ENCODE peak calls at places on chromosomes 1 and 21, in five cellular contexts. S is prostate gland, Q is neural progenitor cell, J is GM23248, W is left ventricle myocardium inferior. P is an unnamed sample.

GRCh38 chr21:45532826-45533730 is 9.2 kb downstream of the SLC19A1 start:
- DNase-seq in S (no peak), Q (no peak), J (no peak), W (peak; percentile 15), P (no peak)

GRCh38 chr1:214532070-214532469 is 19.3 kb downstream of the PTPN14 start:
- DNase-seq in S (no peak), Q (no peak), J (no peak), W (no peak), P (no peak)

GRCh38 chr1:78289606-78290005 is 201.2 kb upstream of the PTGFR start:
- DNase-seq in S (no peak), Q (no peak), J (peak; percentile 37), W (no peak), P (no peak)

GRCh38 chr21:45151484-45152115 is 77.2 kb downstream of the ADARB1 start:
- DNase-seq in S (no peak), Q (peak; percentile 62), J (peak; percentile 28), W (no peak), P (no peak)

GRCh38 chr1:179812501-179813292 is 64.9 kb downstream of the TOR1AIP2 start:
- DNase-seq in S (no peak), Q (no peak), J (no peak), W (no peak), P (no peak)

GRCh38 chr1:15328245-15328784 is 81.3 kb downstream of the FHAD1 start:
- DNase-seq in S (no peak), Q (no peak), J (no peak), W (no peak), P (no peak)

GRCh38 chr1:244796719-244797406 is 38.6 kb upstream of the COX20 start:
- DNase-seq in S (peak; percentile 51), Q (peak; percentile 65), J (peak; percentile 68), W (no peak), P (peak; percentile 79)

GRCh38 chr1:92544756-92545165 is 58.0 kb upstream of the GFI1 start:
- DNase-seq in S (no peak), Q (no peak), J (no peak), W (no peak), P (peak; percentile 9)

GRCh38 chr1:155026588-155026987 is 7.0 kb downstream of the DCST2 start:
- DNase-seq in S (no peak), Q (no peak), J (peak; percentile 62), W (no peak), P (no peak)

GRCh38 chr1:232477728-232478127 is 152.2 kb downstream of the SIPA1L2 start:
- DNase-seq in S (no peak), Q (peak; percentile 34), J (peak; percentile 95), W (no peak), P (peak; percentile 90)

GRCh38 chr1:183097438-183098051 is 74.3 kb downstream of the LAMC1 start:
- DNase-seq in S (no peak), Q (peak; percentile 26), J (peak; percentile 80), W (no peak), P (peak; percentile 82)

GRCh38 chr21:41612674-41613250 is 104.8 kb upstream of the TMPRSS2 start:
- DNase-seq in S (peak; percentile 93), Q (peak; percentile 84), J (peak; percentile 98), W (peak; percentile 75), P (peak; percentile 79)

GRCh38 chr21:25568230-25568629 is 39.1 kb downstream of the MRPL39 start:
- DNase-seq in S (no peak), Q (peak; percentile 22), J (no peak), W (peak; percentile 26), P (peak; percentile 86)

GRCh38 chr1:46180082-46180616 is 3.9 kb upstream of the P3R3URF start:
- DNase-seq in S (peak; percentile 78), Q (peak; percentile 54), J (no peak), W (no peak), P (no peak)

GRCh38 chr21:23307065-23307464 is 2300.2 kb downstream of the MRPL39 start:
- DNase-seq in S (no peak), Q (no peak), J (no peak), W (no peak), P (no peak)

GRCh38 chr21:23402929-23403520 is 2204.3 kb downstream of the MRPL39 start:
- DNase-seq in S (no peak), Q (no peak), J (no peak), W (no peak), P (no peak)

GRCh38 chr1:16212251-16212961 is at the start of gene ARHGEF19:
- DNase-seq in S (peak; percentile 80), Q (peak; percentile 54), J (no peak), W (no peak), P (no peak)

GRCh38 chr1:204600203-204600602 is 84.0 kb downstream of the MDM4 start:
- DNase-seq in S (no peak), Q (no peak), J (no peak), W (no peak), P (no peak)

GRCh38 chr1:173802961-173803360 is 21.5 kb upstream of the DARS2 start:
- DNase-seq in S (no peak), Q (no peak), J (no peak), W (no peak), P (no peak)

DNA sequence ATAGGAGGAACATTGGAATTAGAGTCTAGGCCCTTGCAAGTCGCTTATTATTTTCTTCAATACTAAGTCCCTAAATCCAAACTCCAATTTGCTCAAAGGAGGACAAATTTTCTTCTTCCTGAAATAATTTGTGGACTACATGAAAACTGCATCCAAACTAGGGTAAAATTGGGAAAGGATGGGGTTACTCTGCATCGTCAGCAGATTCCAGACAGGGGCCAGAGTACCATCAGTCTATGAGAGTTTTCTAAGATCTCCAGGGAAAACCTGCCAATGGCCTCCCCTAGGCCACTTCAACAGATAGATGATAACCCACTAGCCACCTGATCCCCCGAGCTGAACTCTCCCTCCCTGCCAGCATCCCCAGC is 494 bp downstream of the HEYL start:
- DNase-seq in S (no peak), Q (no peak), J (no peak), W (no peak), P (no peak)
- H3K4me3 ChIP-seq in S (peak overlapping the region; percentile 30), Q (peak overlapping the region; percentile 43), J (no peak overlapping the region), W (peak overlapping the region; percentile 76), P (peak overlapping the region; percentile 44)

DNA sequence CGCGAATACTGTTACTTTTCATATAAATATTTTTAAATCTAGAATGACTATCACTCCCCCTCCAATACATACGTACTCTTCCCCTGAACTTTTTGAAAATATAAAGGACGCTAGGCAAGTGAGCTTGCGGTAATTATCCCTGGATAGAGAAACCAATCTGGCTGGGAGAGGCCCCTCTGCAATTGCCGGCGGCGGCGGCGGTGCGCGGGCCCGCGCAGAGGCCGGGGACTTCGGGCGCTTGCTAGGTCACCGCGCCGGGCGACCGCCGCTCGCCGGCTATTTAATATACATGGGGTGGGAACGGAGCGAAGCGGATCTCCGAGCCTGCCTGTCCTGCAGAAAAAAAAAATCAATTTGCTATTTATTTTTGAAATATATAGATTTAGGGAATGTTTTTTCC is 416.3 kb upstream of the ESRRG start:
- DNase-seq in S (no peak), Q (peak; percentile 77), J (no peak), W (no peak), P (no peak)
- H3K4me3 ChIP-seq in S (no peak overlapping the region), Q (peak overlapping the region; percentile 44), J (no peak overlapping the region), W (peak overlapping the region; percentile 56), P (no peak overlapping the region)

DNA sequence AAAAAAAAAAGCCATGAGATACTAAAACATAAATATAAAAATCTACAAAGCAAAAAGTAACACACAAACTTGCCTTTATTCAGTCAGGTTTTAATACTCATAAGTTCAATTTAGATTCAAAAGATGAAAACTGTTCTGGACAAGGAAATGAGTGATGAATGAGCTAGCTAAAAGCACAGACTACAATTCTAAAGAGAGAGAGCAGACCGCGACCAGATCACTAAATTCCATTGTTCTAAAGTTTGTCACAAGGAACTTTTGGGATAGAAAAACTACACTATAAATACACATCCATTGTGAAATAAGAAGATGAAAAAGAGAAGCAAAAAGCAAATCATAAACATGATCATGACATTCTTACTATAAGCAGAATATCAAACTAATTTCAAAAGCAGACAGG is 1.7 kb downstream of the ODF2L start:
- DNase-seq in S (no peak), Q (no peak), J (peak; percentile 76), W (no peak), P (peak; percentile 50)
- H3K4me3 ChIP-seq in S (no peak overlapping the region), Q (no peak overlapping the region), J (peak overlapping the region; percentile 86), W (peak overlapping the region; percentile 94), P (peak overlapping the region; percentile 31)

GRCh38 chr1:206754011-206754410 is 16.6 kb upstream of the IL19 start:
- DNase-seq in S (no peak), Q (no peak), J (peak; percentile 81), W (no peak), P (peak; percentile 30)

GRCh38 chr1:206760590-206760989 is 10.0 kb upstream of the IL19 start:
- DNase-seq in S (no peak), Q (no peak), J (no peak), W (no peak), P (no peak)

GRCh38 chr1:206761369-206761768 is 9.2 kb upstream of the IL19 start:
- DNase-seq in S (no peak), Q (peak; percentile 27), J (peak; percentile 21), W (no peak), P (no peak)

GRCh38 chr1:206753141-206753540 is 17.4 kb upstream of the IL19 start:
- DNase-seq in S (no peak), Q (no peak), J (peak; percentile 84), W (no peak), P (no peak)

GRCh38 chr1:206757524-206758266 is 12.9 kb upstream of the IL19 start:
- DNase-seq in S (no peak), Q (no peak), J (no peak), W (no peak), P (no peak)
- H3K4me3 ChIP-seq in S (no peak overlapping the region), Q (no peak overlapping the region), J (no peak overlapping the region), W (no peak overlapping the region), P (no peak overlapping the region)